ENCODE peak calls at places on chromosomes 16 and 17, in five cellular contexts. I is H1; F is CD8-positive, alpha-beta memory T cell; P is left lung; W is CD8-positive, alpha-beta T cell. E is an unnamed sample.
A peak's percentile ranks its signal among the peaks of the same experiment; 100 is the strongest.

GRCh38 chr17:41907633-41908539 is 10.9 kb downstream of the ACLY start:
- DNase-seq in P (no peak), I (no peak), W (no peak), F (no peak), E (no peak)

GRCh38 chr16:75676909-75677308 is at the start of gene CPHXL2:
- DNase-seq in P (no peak), I (no peak), F (no peak), W (no peak), E (no peak)

GRCh38 chr17:7283471-7284216 is 2.1 kb downstream of the SLC2A4 start:
- DNase-seq in W (no peak), F (no peak), P (no peak), I (no peak), E (no peak)

GRCh38 chr16:53821487-53821886 is 117.5 kb downstream of the FTO start:
- DNase-seq in W (no peak), P (no peak), I (no peak), F (no peak), E (no peak)

GRCh38 chr16:23557779-23558330 is 328 bp downstream of the UBFD1 start:
- DNase-seq in F (peak; percentile 2), P (no peak), W (no peak), I (no peak), E (no peak)

GRCh38 chr17:27747462-27748359 is 52.6 kb downstream of the NOS2 start:
- DNase-seq in P (no peak), I (peak; percentile 81), W (no peak), F (no peak), E (no peak)

GRCh38 chr17:54194268-54194667 is 371.5 kb downstream of the KIF2B start:
- DNase-seq in P (no peak), W (no peak), I (no peak), F (no peak), E (no peak)

GRCh38 chr17:78095035-78095434 is 33.5 kb downstream of the TMC6 start:
- DNase-seq in W (no peak), P (no peak), I (no peak), F (no peak), E (no peak)

GRCh38 chr16:47392114-47392513 is 68.7 kb downstream of the ITFG1 start:
- DNase-seq in F (no peak), P (no peak), I (no peak), W (no peak), E (no peak)

GRCh38 chr17:57662021-57662420 is 83.1 kb downstream of the CCDC182 start:
- DNase-seq in F (no peak), P (no peak), I (no peak), W (no peak), E (no peak)

GRCh38 chr16:67654069-67654911 is 5.8 kb downstream of the ACD start:
- DNase-seq in F (no peak), P (no peak), W (no peak), I (no peak), E (peak; percentile 66)

GRCh38 chr17:586920-587319 is 127.7 kb downstream of the VPS53 start:
- DNase-seq in W (no peak), I (no peak), P (no peak), F (no peak), E (no peak)

GRCh38 chr16:15765880-15766279 is 90.9 kb downstream of the MYH11 start:
- DNase-seq in W (no peak), F (no peak), I (peak; percentile 50), P (no peak), E (no peak)

GRCh38 chr16:85657996-85658395 is 30.8 kb downstream of the GINS2 start:
- DNase-seq in I (no peak), F (no peak), P (no peak), W (no peak), E (no peak)

GRCh38 chr17:47694818-47695663 is 1.1 kb downstream of the TBKBP1 start:
- DNase-seq in P (peak; percentile 75), W (no peak), I (peak; percentile 77), F (peak; percentile 34), E (no peak)

GRCh38 chr16:25009822-25010221 is 5.3 kb downstream of the ARHGAP17 start:
- DNase-seq in I (no peak), W (no peak), F (no peak), P (peak; percentile 68), E (peak; percentile 34)

GRCh38 chr17:42754782-42755181 is 6.2 kb upstream of the RAMP2 start:
- DNase-seq in W (no peak), P (no peak), I (no peak), F (no peak), E (peak; percentile 91)

GRCh38 chr17:77127735-77128361 is 12.9 kb upstream of the SEC14L1 start:
- DNase-seq in P (peak; percentile 77), W (peak; percentile 63), F (peak; percentile 55), I (no peak), E (no peak)

GRCh38 chr17:3528604-3529511 is 28.8 kb downstream of the TRPV3 start:
- DNase-seq in F (no peak), I (no peak), P (no peak), W (no peak), E (no peak)

GRCh38 chr17:47719411-47720152 is 13.5 kb upstream of the TBX21 start:
- DNase-seq in F (no peak), W (no peak), I (no peak), P (no peak), E (no peak)

GRCh38 chr16:72924487-72924886 is 123.4 kb downstream of the ZFHX3 start:
- DNase-seq in W (no peak), P (no peak), F (no peak), I (no peak), E (no peak)

GRCh38 chr17:81518113-81518784 is 5.7 kb upstream of the ACTG1 start:
- DNase-seq in F (no peak), W (no peak), P (no peak), I (peak; percentile 58), E (no peak)

GRCh38 chr17:81517339-81518112 is 4.9 kb upstream of the ACTG1 start:
- DNase-seq in P (no peak), F (no peak), W (no peak), I (peak; percentile 56), E (no peak)

GRCh38 chr17:81520021-81520894 is 7.7 kb upstream of the ACTG1 start:
- DNase-seq in I (no peak), W (no peak), P (no peak), F (no peak), E (no peak)

GRCh38 chr17:81518785-81519283 is 6.2 kb upstream of the ACTG1 start:
- DNase-seq in F (no peak), P (peak; percentile 69), I (no peak), W (no peak), E (peak; percentile 78)

DNA sequence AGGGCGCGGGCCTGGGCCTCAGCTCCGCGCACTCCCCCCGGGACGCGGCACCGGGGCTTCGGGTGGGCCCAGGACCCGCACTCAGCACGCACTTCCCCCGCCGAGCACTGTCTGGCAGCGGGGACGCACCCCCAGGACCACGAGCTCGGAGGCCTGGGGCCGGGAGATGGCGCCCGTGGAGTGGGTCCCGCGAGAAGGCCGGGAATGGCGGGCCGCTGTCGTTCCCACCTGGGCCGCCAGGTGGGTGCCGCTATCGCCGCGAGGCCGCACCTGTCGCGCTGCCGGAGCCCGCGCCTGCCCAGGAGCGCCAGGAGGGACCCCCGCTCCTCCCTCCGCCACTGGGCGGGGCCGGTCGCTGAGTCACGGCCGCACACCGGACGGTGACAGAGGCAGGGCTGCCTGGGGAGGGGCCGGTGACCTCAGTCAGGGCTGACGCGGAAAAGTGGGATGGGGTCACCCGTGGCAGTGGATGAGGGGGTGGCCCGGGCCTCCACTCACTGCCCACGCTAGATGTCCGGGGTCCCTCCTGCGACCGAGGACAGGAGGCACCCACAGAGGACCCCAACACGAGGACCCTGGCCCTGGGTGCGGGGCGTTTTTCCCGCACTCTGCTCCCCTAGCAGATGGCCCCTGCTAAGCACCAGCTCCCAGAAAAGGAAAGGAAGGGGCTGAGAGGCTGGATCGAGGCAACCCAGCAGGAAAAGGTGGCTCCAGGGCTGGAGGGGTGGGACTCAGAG is 6.9 kb upstream of the ACTG1 start:
- DNase-seq in I (peak; percentile 69), F (peak; percentile 72), W (peak; percentile 37), P (peak; percentile 72), E (peak; percentile 74)
- H3K27ac ChIP-seq in I (no peak overlapping the region), F (peak overlapping the region; percentile 24), W (no peak overlapping the region), P (peak overlapping the region; percentile 71), E (peak overlapping the region; percentile 71)

GRCh38 chr17:39863244-39863917 is 731 bp downstream of the IKZF3 start:
- DNase-seq in F (no peak), W (no peak), P (no peak), I (no peak), E (no peak)
- H3K4me3 ChIP-seq in F (peak overlapping the region; percentile 86), W (peak overlapping the region; percentile 65), P (no peak overlapping the region), I (no peak overlapping the region), E (peak overlapping the region; percentile 34)

DNA sequence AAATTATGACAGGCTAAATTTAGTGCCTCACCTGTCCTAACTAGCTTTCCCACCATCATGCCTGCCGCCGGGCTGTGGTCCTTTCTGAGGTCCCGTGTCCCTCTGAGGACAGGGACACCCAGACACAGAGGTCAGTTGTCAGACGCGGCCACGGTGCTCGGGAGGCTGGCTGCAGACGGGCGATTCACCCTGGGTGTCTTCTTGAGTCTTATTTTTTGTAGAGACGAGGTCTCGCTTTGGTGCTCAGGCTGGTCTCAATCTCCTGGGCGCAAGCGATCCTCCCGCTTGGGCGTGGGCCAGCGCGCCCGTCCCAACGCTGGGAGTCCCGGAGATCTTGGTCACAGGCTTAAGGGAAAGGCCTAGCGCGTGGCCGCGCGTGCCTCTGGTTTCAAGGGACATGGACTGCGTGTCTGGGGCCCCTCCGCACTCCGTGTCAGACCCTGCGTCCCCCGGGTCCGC is 797 bp upstream of the RAB11FIP3 start:
- DNase-seq in P (no peak), W (no peak), F (no peak), I (peak; percentile 78), E (no peak)
- H3K27ac ChIP-seq in P (peak overlapping the region; percentile 89), W (peak overlapping the region; percentile 81), F (peak overlapping the region; percentile 85), I (no peak overlapping the region), E (peak overlapping the region; percentile 92)

DNA sequence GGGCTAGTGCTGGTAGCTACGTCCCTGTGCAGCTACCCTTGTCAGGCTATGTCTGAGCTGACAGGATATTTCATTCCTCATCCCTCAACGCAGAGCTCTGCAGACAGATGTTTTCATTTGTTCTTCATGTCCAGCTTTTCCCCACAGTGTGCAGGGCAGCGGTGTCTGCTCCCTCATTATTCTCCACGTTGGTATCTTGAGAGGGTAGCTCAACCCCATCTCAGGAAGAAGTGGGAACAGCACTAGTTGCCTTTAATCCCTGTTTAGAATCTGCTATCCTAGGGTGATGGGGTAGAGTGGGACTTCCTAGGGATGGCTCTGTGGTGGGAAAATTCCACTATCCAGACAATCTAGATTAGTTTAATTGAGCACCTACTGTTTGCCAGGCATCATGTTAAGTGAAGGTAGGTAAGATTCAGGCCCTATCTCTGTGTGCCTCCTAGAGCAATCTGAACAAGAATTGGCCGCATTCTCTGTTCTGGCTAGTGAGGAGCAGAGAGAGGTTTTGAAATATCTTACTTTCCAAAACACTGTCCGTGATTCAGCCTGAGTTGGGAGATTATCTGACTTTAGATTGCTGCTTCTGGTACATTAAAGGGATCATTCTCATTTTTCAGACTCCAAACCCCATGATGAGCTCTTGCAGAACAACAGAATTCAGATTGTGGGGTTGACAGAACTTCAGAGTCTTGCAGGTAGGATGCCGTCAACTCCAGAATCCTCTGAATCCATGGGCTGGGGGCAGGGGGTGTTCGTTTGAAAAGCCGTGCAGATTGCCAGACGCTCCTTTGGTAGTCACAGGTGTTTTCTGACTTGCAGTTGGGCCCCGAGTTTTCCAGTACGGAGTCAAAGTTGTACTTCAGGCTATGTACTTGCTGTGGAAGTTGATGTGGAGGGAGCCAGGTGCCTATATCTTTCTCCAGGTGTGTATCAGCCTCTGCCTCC is 963 bp downstream of the ALG1 start:
- DNase-seq in F (no peak), P (no peak), I (no peak), W (no peak), E (peak; percentile 49)
- H3K4me3 ChIP-seq in F (peak overlapping the region; percentile 69), P (peak overlapping the region; percentile 80), I (peak overlapping the region; percentile 87), W (peak overlapping the region; percentile 73), E (peak overlapping the region; percentile 58)